ENCODE peak calls at places on chromosomes 4 and X, in nine cellular contexts. F is endothelial cell of umbilical vein, R is A549, B is HepG2, M is SK-N-SH, T is HCT116, U is K562, Q is GM12878, D is H1. I is an unnamed sample.
A peak's percentile ranks its signal among the peaks of the same experiment; 100 is the strongest.

GRCh38 chr4:15482842-15483241 is 13.2 kb downstream of the CC2D2A start:
- DNase-seq in D (no peak), U (no peak), F (no peak), M (no peak), Q (no peak), T (no peak), B (no peak), R (no peak), I (no peak)

GRCh38 chrX:109854096-109854495 is 121.0 kb upstream of the ACSL4 start:
- DNase-seq in M (no peak), B (no peak), R (no peak), T (no peak), D (no peak), U (peak; percentile 8), Q (no peak), F (no peak), I (no peak)

GRCh38 chrX:10444204-10444603 is 176.2 kb downstream of the MID1 start:
- DNase-seq in B (peak; percentile 2), F (peak; percentile 4), Q (no peak), R (no peak), D (no peak), U (no peak), M (no peak), T (no peak), I (no peak)

GRCh38 chr4:94623507-94623906 is 134.2 kb upstream of the BMPR1B start:
- DNase-seq in Q (no peak), R (no peak), U (no peak), F (no peak), M (no peak), B (no peak), T (no peak), D (no peak), I (no peak)

GRCh38 chr4:30756553-30756952 is 36.4 kb downstream of the PCDH7 start:
- DNase-seq in U (no peak), Q (no peak), F (peak; percentile 52), D (no peak), T (no peak), B (no peak), R (no peak), M (no peak), I (no peak)

GRCh38 chr4:59655996-59656395 is 1544.1 kb upstream of the ADGRL3 start:
- DNase-seq in R (no peak), D (no peak), Q (no peak), B (no peak), F (no peak), U (no peak), M (no peak), T (no peak), I (peak; percentile 2)

GRCh38 chr4:10033191-10033881 is 12.0 kb upstream of the SLC2A9 start:
- DNase-seq in R (no peak), Q (no peak), F (peak; percentile 28), B (no peak), U (peak; percentile 35), M (no peak), T (no peak), D (no peak), I (peak; percentile 44)

GRCh38 chr4:54661686-54662085 is 3.9 kb downstream of the KIT start:
- DNase-seq in B (no peak), R (no peak), T (no peak), Q (no peak), M (no peak), U (no peak), D (no peak), F (no peak), I (no peak)

GRCh38 chrX:42219231-42219630 is 295.9 kb upstream of the CASK start:
- DNase-seq in Q (no peak), D (no peak), R (no peak), M (no peak), U (no peak), F (no peak), B (no peak), T (no peak), I (no peak)

GRCh38 chr4:69617083-69617694 is 22.3 kb downstream of the UGT2A2 start:
- DNase-seq in Q (no peak), T (peak; percentile 47), M (no peak), U (peak; percentile 6), R (peak; percentile 10), B (peak; percentile 40), F (peak; percentile 31), D (no peak), I (peak; percentile 58)

GRCh38 chrX:51461053-51462050 is 35.0 kb downstream of the NUDT11 start:
- DNase-seq in F (peak; percentile 34), Q (no peak), M (peak; percentile 25), B (peak; percentile 6), U (peak; percentile 37), D (no peak), T (peak; percentile 7), R (peak; percentile 12), I (peak; percentile 45)

GRCh38 chr4:146194212-146194611 is 18.7 kb downstream of the LSM6 start:
- DNase-seq in T (no peak), U (no peak), M (no peak), D (no peak), Q (no peak), F (no peak), R (no peak), B (no peak), I (no peak)

GRCh38 chr4:146190393-146190910 is 14.9 kb downstream of the LSM6 start:
- DNase-seq in B (no peak), U (no peak), D (no peak), F (no peak), M (no peak), T (no peak), Q (no peak), R (no peak), I (no peak)

GRCh38 chr4:146193628-146194027 is 18.1 kb downstream of the LSM6 start:
- DNase-seq in M (no peak), U (no peak), R (no peak), T (no peak), F (no peak), Q (no peak), B (no peak), D (no peak), I (no peak)

GRCh38 chr4:146186556-146186955 is 11.0 kb downstream of the LSM6 start:
- DNase-seq in D (no peak), T (no peak), F (no peak), R (no peak), Q (no peak), M (no peak), B (no peak), U (no peak), I (no peak)

DNA sequence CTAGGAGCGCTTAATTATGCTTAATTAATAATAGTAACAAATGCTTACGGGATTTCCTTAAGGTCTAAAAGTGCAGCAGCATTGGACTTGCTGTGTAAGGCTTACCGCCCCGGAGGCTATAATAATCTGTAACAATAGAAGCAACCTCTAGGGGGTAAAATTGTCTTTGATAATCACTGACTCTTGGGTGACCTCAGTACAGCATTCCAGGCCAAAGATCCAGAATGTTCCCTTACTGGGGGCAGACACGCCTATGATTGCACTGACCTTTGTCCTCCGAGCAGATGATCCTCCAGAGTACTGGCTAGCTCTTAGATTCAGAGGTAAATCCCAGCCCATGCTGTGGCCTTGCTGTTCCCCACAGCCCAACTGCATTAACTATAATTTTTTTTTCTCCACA is 16.5 kb downstream of the LSM6 start:
- DNase-seq in F (no peak), Q (no peak), U (peak; percentile 14), D (no peak), B (peak; percentile 14), R (peak; percentile 5), M (no peak), T (no peak), I (no peak)
- TF ChIP-seq CTCF in F (no peak), Q (no peak), U (peak; percentile 19), D (no peak), B (no peak), R (no peak), M (peak; percentile 24), T (no peak), I (no peak)

GRCh38 chrX:44507292-44507691 is 35.4 kb downstream of the FUNDC1 start:
- DNase-seq in M (no peak), T (no peak), D (no peak), Q (no peak), R (no peak), U (no peak), B (no peak), F (no peak), I (no peak)
- TF ChIP-seq MAX in M (no peak), T (no peak), D (no peak), Q (no peak), R (no peak), U (no peak), B (no peak), F (no peak), I (no peak)

GRCh38 chr4:142406051-142406549 is 440.0 kb downstream of the INPP4B start:
- DNase-seq in B (no peak), U (no peak), D (no peak), Q (peak; percentile 7), F (no peak), R (no peak), T (no peak), M (no peak), I (no peak)

GRCh38 chr4:142405021-142405991 is 440.8 kb downstream of the INPP4B start:
- DNase-seq in F (peak; percentile 75), U (no peak), D (no peak), M (no peak), R (peak; percentile 9), B (no peak), Q (peak; percentile 57), T (no peak), I (peak; percentile 52)

GRCh38 chr4:142404191-142404611 is 441.9 kb downstream of the INPP4B start:
- DNase-seq in U (no peak), F (peak; percentile 90), M (no peak), Q (no peak), T (peak; percentile 82), D (no peak), R (peak; percentile 20), B (no peak), I (no peak)

GRCh38 chr4:142402925-142403324 is 443.2 kb downstream of the INPP4B start:
- DNase-seq in R (no peak), T (no peak), M (no peak), D (no peak), U (no peak), Q (no peak), F (peak; percentile 41), B (no peak), I (no peak)

DNA sequence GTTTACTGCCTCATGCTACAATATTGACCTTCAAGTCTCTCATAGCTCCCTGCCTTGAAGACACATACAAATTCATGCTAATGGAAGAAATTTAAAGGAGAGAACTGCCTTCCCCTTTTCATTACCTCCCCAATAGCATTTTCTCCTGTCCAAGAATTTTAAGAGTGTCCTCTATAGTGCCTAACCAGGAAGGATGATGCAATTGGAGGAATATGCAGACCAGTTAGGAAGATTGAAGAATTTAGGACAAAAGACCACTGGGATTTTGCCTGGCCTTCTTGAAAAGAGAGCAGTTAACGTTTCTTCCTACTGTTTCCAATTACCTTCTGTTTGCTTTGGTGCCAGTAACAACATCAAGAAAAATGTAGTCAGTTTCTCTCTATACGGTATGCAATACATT is 443.9 kb downstream of the INPP4B start:
- DNase-seq in F (no peak), D (no peak), M (no peak), U (no peak), T (no peak), B (no peak), R (no peak), Q (no peak), I (no peak)
- H3K4me3 ChIP-seq in F (no peak overlapping the region), D (no peak overlapping the region), M (no peak overlapping the region), U (no peak overlapping the region), T (no peak overlapping the region), B (no peak overlapping the region), R (no peak overlapping the region), Q (no peak overlapping the region), I (no peak overlapping the region)

DNA sequence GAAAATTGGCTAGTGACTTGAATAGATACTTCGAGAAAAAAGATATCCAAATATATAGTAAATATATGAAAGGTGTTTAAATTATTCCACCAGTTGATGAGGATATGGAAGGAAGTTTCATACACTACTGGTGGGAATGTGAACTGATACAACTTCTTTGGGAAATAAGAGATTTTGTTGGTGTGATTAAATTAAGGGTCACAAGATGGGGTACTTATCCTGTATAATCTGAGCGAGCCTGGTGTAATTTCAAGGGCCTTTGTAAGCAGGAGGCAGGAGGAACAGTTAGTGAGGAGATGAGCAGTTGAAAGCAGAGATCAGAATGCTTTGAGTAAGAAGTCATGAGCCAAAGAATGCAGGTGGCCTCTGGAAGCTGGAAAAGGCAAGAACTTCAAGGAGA is 192.2 kb downstream of the KCTD8 start:
- DNase-seq in D (peak; percentile 9), M (no peak), F (no peak), Q (no peak), B (no peak), T (no peak), U (no peak), R (no peak), I (peak; percentile 3)
- TF ChIP-seq CTCF in D (peak; percentile 18), M (no peak), F (no peak), Q (no peak), B (no peak), T (no peak), U (no peak), R (no peak), I (no peak)

I was measured in NB4.